ENCODE peak calls at places on chromosome 13, in eight cellular contexts. Q is A549, H is body of pancreas, N is NB4, U is spleen, F is breast epithelium, G is HCT116, S is H54. Y is an unnamed sample.
A peak's percentile ranks its signal among the peaks of the same experiment; 100 is the strongest.

GRCh38 chr13:73945871-73946270 is 188.3 kb downstream of the KLF12 start:
- DNase-seq in Q (no peak), H (no peak), N (no peak), U (no peak), F (peak; percentile 38), G (no peak), S (no peak), Y (no peak)

GRCh38 chr13:110978390-110978789 is 63.5 kb upstream of the ANKRD10 start:
- DNase-seq in Q (no peak), H (no peak), N (no peak), U (no peak), F (no peak), G (no peak), S (no peak), Y (peak; percentile 33)

GRCh38 chr13:45422731-45423130 is 4.6 kb upstream of the SLC25A30 start:
- DNase-seq in Q (no peak), H (no peak), N (no peak), U (no peak), F (no peak), G (no peak), S (no peak), Y (no peak)

GRCh38 chr13:94710881-94711560 is 1.3 kb downstream of the SOX21 start:
- DNase-seq in Q (peak; percentile 55), H (no peak), N (no peak), U (peak; percentile 71), F (no peak), G (no peak), S (no peak), Y (peak; percentile 83)

GRCh38 chr13:32752997-32753606 is 166.8 kb downstream of the PDS5B start:
- DNase-seq in Q (no peak), H (no peak), N (no peak), U (no peak), F (no peak), G (no peak), S (no peak), Y (no peak)

GRCh38 chr13:107743100-107743499 is 472.2 kb downstream of the LIG4 start:
- DNase-seq in Q (no peak), H (no peak), N (no peak), U (no peak), F (no peak), G (no peak), S (no peak), Y (no peak)

GRCh38 chr13:95355491-95355890 is 54.2 kb upstream of the ABCC4 start:
- DNase-seq in Q (no peak), H (no peak), N (no peak), U (peak; percentile 9), F (no peak), G (no peak), S (peak; percentile 39), Y (no peak)

GRCh38 chr13:106986687-106987434 is 418.9 kb upstream of the ARGLU1 start:
- DNase-seq in Q (no peak), H (no peak), N (no peak), U (no peak), F (no peak), G (no peak), S (no peak), Y (no peak)

GRCh38 chr13:109874444-109874920 is 88.1 kb upstream of the IRS2 start:
- DNase-seq in Q (no peak), H (no peak), N (no peak), U (no peak), F (no peak), G (no peak), S (no peak), Y (no peak)

GRCh38 chr13:95231393-95231792 is 69.9 kb downstream of the ABCC4 start:
- DNase-seq in Q (no peak), H (no peak), N (no peak), U (no peak), F (no peak), G (no peak), S (no peak), Y (no peak)

GRCh38 chr13:32300406-32300805 is 14.8 kb downstream of the ZAR1L start:
- DNase-seq in Q (no peak), H (no peak), N (no peak), U (no peak), F (no peak), G (no peak), S (no peak), Y (no peak)

GRCh38 chr13:44932171-44932849 is 57.0 kb downstream of the NUFIP1 start:
- DNase-seq in Q (no peak), H (no peak), N (no peak), U (no peak), F (no peak), G (no peak), S (no peak), Y (no peak)

GRCh38 chr13:30963794-30964193 is 31.3 kb downstream of the TEX26 start:
- DNase-seq in Q (no peak), H (peak; percentile 40), N (no peak), U (no peak), F (no peak), G (no peak), S (no peak), Y (no peak)

GRCh38 chr13:108325863-108326262 is 56.3 kb downstream of the TNFSF13B start:
- DNase-seq in Q (no peak), H (no peak), N (no peak), U (no peak), F (no peak), G (no peak), S (no peak), Y (no peak)

GRCh38 chr13:85665286-85665685 is 133.9 kb downstream of the SLITRK6 start:
- DNase-seq in Q (no peak), H (no peak), N (peak; percentile 14), U (no peak), F (no peak), G (no peak), S (no peak), Y (peak; percentile 31)
- TF ChIP-seq POLR2A in Q (no peak), H (no peak), N (no peak), U (no peak), F (no peak), G (no peak), S (no peak), Y (no peak)

GRCh38 chr13:61410266-61410665 is 5.4 kb downstream of the PCDH20 start:
- DNase-seq in Q (no peak), H (no peak), N (no peak), U (no peak), F (no peak), G (no peak), S (no peak), Y (no peak)
- TF ChIP-seq POLR2A in Q (no peak), H (no peak), N (no peak), U (no peak), F (no peak), G (no peak), S (no peak), Y (no peak)

GRCh38 chr13:51643882-51644281 is 59.6 kb downstream of the WDFY2 start:
- DNase-seq in Q (peak; percentile 11), H (no peak), N (peak; percentile 70), U (no peak), F (no peak), G (peak; percentile 68), S (peak; percentile 12), Y (no peak)
- TF ChIP-seq POLR2A in Q (no peak), H (no peak), N (no peak), U (no peak), F (no peak), G (no peak), S (no peak), Y (no peak)

GRCh38 chr13:20118268-20119140 is 42.3 kb downstream of the GJA3 start:
- DNase-seq in Q (peak; percentile 21), H (peak; percentile 67), N (no peak), U (peak; percentile 80), F (no peak), G (no peak), S (peak; percentile 26), Y (peak; percentile 49)
- TF ChIP-seq POLR2A in Q (no peak), H (no peak), N (no peak), U (no peak), F (no peak), G (no peak), S (peak; percentile 1), Y (no peak)

DNA sequence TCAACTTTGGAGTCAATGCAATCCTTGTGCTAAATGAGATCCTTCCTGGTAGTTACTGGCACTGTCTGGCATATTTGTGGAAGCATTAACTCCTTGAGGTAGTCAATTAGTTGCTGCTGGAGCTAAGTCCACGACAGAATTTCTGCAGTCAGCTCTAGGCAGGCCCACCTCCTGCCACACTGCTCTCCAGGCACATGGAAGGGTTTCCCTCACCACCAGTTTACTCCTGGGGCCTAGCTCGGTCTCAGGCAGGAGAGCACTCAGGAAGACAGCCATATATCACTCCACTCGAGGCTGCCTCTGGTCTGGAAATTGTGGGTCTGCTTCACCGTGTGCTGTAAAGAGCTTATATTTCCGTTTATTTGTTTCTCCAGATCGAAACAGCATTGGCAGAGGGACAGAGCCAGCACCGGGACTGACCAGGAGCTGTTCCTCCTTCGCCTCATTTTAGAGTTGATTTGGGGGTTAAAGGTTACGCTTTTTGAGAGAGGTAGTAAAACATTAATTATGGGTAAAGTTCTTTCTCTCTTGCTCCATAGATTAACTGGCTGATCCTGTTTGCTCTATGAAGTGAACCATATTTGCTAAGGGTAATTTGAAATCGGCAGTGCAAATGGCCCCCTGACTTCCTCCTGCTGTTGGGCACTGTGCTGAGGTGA is 20.6 kb upstream of the GTF3A start:
- DNase-seq in Q (no peak), H (peak; percentile 83), N (no peak), U (no peak), F (no peak), G (no peak), S (no peak), Y (no peak)
- TF ChIP-seq POLR2A in Q (no peak), H (peak; percentile 28), N (no peak), U (no peak), F (no peak), G (no peak), S (no peak), Y (no peak)

GRCh38 chr13:48222358-48223015 is 10.5 kb upstream of the ITM2B start:
- DNase-seq in Q (no peak), H (peak; percentile 22), N (peak; percentile 73), U (no peak), F (no peak), G (no peak), S (no peak), Y (no peak)
- TF ChIP-seq POLR2A in Q (no peak), H (no peak), N (no peak), U (no peak), F (no peak), G (no peak), S (no peak), Y (no peak)

GRCh38 chr13:42028113-42028799 is 20.2 kb upstream of the DGKH start:
- DNase-seq in Q (peak; percentile 9), H (peak; percentile 16), N (no peak), U (no peak), F (no peak), G (no peak), S (no peak), Y (no peak)
- TF ChIP-seq POLR2A in Q (no peak), H (no peak), N (no peak), U (no peak), F (no peak), G (no peak), S (no peak), Y (no peak)

GRCh38 chr13:23789576-23790346 is 99.4 kb downstream of the MIPEP start:
- DNase-seq in Q (no peak), H (no peak), N (no peak), U (no peak), F (no peak), G (no peak), S (no peak), Y (no peak)
- TF ChIP-seq POLR2A in Q (no peak), H (no peak), N (no peak), U (no peak), F (no peak), G (no peak), S (no peak), Y (no peak)

Y was measured in erythroblast.